ENCODE peak calls at places on chromosomes 5 and 9, in four cellular contexts. F is HepG2, X is K562, Z is GM12878. R is an unnamed sample.

GRCh38 chr5:98904786-98905185 is 24.0 kb downstream of the CHD1 start:
- DNase-seq in F (no peak), X (no peak), Z (no peak), R (no peak)

GRCh38 chr9:134560654-134561053 is 80.9 kb upstream of the COL5A1 start:
- DNase-seq in F (no peak), X (no peak), Z (no peak), R (no peak)

GRCh38 chr9:137056739-137057407 is 3.0 kb upstream of the ENTPD2 start:
- DNase-seq in F (peak), X (no peak), Z (no peak), R (no peak)

GRCh38 chr9:445033-445432 is 230.4 kb downstream of the DOCK8 start:
- DNase-seq in F (no peak), X (peak), Z (no peak), R (no peak)

GRCh38 chr5:132426525-132427138 is 57.1 kb downstream of the SLC22A5 start:
- DNase-seq in F (peak), X (peak), Z (no peak), R (peak)

GRCh38 chr5:8474569-8474930 is 605.6 kb downstream of the MTRR start:
- DNase-seq in F (no peak), X (no peak), Z (no peak), R (no peak)

GRCh38 chr9:75866273-75866871 is 24.1 kb upstream of the PCSK5 start:
- DNase-seq in F (peak), X (peak), Z (no peak), R (peak)

GRCh38 chr5:75450069-75450468 is 61.4 kb downstream of the CERT1 start:
- DNase-seq in F (no peak), X (no peak), Z (no peak), R (no peak)

GRCh38 chr5:9545959-9546851 is at the start of gene SEMA5A:
- DNase-seq in F (no peak), X (peak), Z (no peak), R (peak)

GRCh38 chr9:92141144-92142129 is 26.2 kb upstream of the SPTLC1 start:
- DNase-seq in F (no peak), X (no peak), Z (no peak), R (peak)

GRCh38 chr9:73270967-73271722 is 119.5 kb downstream of the ANXA1 start:
- DNase-seq in F (peak), X (no peak), Z (no peak), R (no peak)

GRCh38 chr9:127873886-127874285 is 3.6 kb downstream of the AK1 start:
- DNase-seq in F (no peak), X (no peak), Z (no peak), R (no peak)

GRCh38 chr9:34589656-34590375 is at the start of gene CNTFR:
- DNase-seq in F (no peak), X (peak), Z (no peak), R (peak)

GRCh38 chr5:180331647-180331950 is 21.5 kb downstream of the GFPT2 start:
- DNase-seq in F (no peak), X (no peak), Z (no peak), R (peak)

GRCh38 chr9:129387822-129388221 is 209.8 kb upstream of the IER5L start:
- DNase-seq in F (no peak), X (no peak), Z (no peak), R (no peak)

GRCh38 chr5:132470596-132470995 is 20.0 kb downstream of the IRF1 start:
- DNase-seq in F (no peak), X (no peak), Z (no peak), R (no peak)

GRCh38 chr9:127153484-127153883 is 31.0 kb upstream of the ANGPTL2 start:
- DNase-seq in F (no peak), X (no peak), Z (no peak), R (no peak)

DNA sequence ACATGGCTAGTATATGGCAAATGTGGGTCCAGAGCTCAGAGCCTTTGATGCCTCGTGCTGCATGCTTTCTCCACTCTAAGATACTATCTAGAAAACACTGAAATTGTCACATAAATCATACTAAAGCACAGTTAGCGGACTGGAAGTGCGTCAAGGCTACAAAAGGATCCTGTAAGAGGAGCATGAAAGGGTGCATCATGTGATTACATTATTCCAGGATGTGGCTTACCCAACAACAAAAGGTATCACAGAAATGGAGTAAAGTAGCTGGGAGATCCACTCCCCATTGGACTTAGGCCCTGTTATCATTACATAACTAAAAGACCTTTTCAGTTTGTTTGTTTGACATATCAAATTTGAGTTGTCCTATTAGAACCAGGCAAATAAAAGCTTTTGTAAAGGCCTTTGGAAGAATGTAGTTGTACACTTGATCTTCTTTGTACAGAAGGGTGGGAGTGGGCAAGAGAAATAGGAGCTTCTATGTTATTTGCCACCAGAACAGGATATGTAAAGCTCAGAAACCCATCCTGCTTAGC is 6.9 kb downstream of the SLC31A1 start:
- DNase-seq in F (peak), X (peak), Z (no peak), R (no peak)
- TF ChIP-seq SP1 in F (no peak), X (no peak), Z (no peak), R (no peak)

GRCh38 chr5:125109293-125109692 is 362.9 kb upstream of the ZNF608 start:
- DNase-seq in F (no peak), X (no peak), Z (no peak), R (no peak)
- TF ChIP-seq TCF7 in F (no peak), X (no peak), Z (no peak), R (no peak)

DNA sequence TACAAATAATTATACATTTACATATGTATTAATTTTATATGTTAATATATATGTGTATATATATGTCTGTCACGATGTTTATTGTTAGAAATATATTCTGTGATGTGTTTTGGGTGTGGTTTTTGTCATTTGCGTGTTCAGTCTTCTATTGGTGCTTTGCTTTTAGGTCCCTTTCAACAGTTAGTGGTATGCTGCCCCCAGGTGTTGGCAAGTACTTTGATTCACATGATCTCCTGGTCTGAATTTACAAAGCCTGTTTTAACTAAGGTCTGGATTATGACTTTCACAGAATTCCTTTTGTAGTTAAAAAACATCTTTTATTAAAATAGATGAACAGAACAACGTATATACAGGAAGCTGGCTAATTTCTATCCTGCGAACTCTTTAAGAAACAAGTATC is 271.5 kb downstream of the CCDC171 start:
- DNase-seq in F (peak), X (no peak), Z (no peak), R (peak)
- TF ChIP-seq ATF3 in F (no peak), X (no peak), Z (no peak), R (no peak)

GRCh38 chr5:172564187-172564586 is 76.9 kb upstream of the NEURL1B start:
- DNase-seq in F (peak), X (no peak), Z (no peak), R (no peak)
- TF ChIP-seq SP1 in F (no peak), X (no peak), Z (no peak), R (no peak)

GRCh38 chr9:113956901-113957777 is 81.0 kb downstream of the ZNF618 start:
- DNase-seq in F (no peak), X (no peak), Z (no peak), R (no peak)

GRCh38 chr9:113957778-113958430 is 81.8 kb downstream of the ZNF618 start:
- DNase-seq in F (no peak), X (no peak), Z (no peak), R (no peak)

GRCh38 chr9:113952651-113953050 is 76.5 kb downstream of the ZNF618 start:
- DNase-seq in F (no peak), X (no peak), Z (no peak), R (no peak)

GRCh38 chr9:113953541-113953940 is 77.4 kb downstream of the ZNF618 start:
- DNase-seq in F (no peak), X (no peak), Z (no peak), R (no peak)

DNA sequence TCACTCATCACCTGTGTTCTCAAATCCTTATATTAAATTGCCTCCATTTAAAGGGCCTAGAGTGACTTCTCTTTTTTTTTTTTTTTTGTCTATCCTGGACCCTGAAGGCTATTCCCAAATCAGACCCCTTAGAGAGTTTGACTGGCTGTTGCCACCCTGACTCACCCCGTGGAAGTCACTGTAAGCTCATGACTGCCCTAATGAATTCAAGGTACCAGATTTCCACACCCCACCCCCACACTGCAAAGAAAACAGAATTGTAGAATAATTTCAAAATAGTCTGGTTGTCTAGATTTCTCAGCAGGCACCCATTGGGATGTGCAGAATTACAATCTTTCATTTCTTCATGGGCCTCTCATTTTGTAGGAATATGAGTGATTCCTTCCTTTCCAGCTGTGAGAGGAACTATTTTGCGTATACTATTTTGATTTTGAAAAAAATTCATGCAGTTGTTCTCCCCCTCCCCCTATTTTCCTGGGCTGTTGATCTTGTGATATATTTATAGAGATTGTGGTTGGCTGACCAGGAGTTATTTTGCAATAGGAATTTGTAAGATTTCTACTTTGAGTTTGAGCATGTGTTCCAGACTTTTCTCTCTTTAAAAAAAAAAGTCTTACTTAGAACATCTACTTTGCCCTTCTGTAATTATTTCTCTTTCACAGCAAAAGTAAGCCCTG is 79.1 kb downstream of the ZNF618 start:
- DNase-seq in F (no peak), X (no peak), Z (no peak), R (no peak)
- TF ChIP-seq TCF7 in F (no peak), X (no peak), Z (no peak), R (no peak)

GRCh38 chr9:81898851-81899250 is 29.4 kb upstream of the SPATA31D4 start:
- DNase-seq in F (no peak), X (no peak), Z (no peak), R (no peak)

GRCh38 chr9:81902601-81903000 is 25.6 kb upstream of the SPATA31D4 start:
- DNase-seq in F (no peak), X (no peak), Z (no peak), R (no peak)

GRCh38 chr9:81906656-81907055 is 21.6 kb upstream of the SPATA31D4 start:
- DNase-seq in F (no peak), X (no peak), Z (no peak), R (no peak)

DNA sequence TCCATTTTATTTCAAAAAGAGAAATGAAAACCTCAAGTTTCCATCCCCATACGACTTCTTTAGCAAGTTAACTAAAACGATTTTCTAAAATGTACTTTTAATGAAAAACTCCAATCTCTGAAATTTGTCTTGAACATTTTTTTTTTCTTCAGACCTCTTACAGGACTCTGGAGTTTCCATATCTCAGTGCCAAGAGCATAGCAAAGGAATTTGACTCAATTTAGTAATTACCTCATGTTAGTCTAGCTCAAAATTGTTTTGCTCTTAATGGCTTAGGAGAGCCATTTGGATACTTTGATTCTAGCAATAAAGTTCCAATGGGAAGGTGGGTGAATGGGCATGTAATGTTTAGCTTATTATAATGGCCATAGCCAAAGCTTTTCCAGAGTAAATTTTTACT is 26.0 kb upstream of the SPATA31D4 start:
- DNase-seq in F (no peak), X (no peak), Z (no peak), R (no peak)
- TF ChIP-seq ATF3 in F (no peak), X (no peak), Z (no peak), R (no peak)

GRCh38 chr5:124743534-124744169 is 2.8 kb downstream of the ZNF608 start:
- DNase-seq in F (no peak), X (no peak), Z (no peak), R (no peak)
- TF ChIP-seq SP1 in F (no peak), X (no peak), Z (no peak), R (no peak)

R was measured in WTC11.